ENCODE peak calls at places on chromosome 10, in four cellular contexts. N is Calu3; H is dorsolateral prefrontal cortex; T is stimulated activated CD4-positive, alpha-beta T cell treated with anti-CD3 and anti-CD28 coated beads, Interleukin-1b, Interleukin-23, amount 100 ng/mL, for 1 hour. Z is an unnamed sample.

GRCh38 chr10:62651341-62651740 is 153.2 kb upstream of the ADO start:
- DNase-seq in N (no peak), H (no peak), T (no peak), Z (no peak)

GRCh38 chr10:22630229-22631174 is 83.9 kb downstream of the PIP4K2A start:
- DNase-seq in N (no peak), H (no peak), T (no peak), Z (no peak)

GRCh38 chr10:68261132-68261856 is 29.4 kb upstream of the ATOH7 start:
- DNase-seq in N (no peak), H (no peak), T (no peak), Z (no peak)

GRCh38 chr10:101385866-101386658 is 32.1 kb downstream of the BTRC start:
- DNase-seq in N (no peak), H (no peak), T (no peak), Z (no peak)

GRCh38 chr10:122147731-122148130 is 123.4 kb upstream of the BTBD16 start:
- DNase-seq in N (no peak), H (no peak), T (no peak), Z (no peak)

GRCh38 chr10:51867956-51868355 is 168.6 kb upstream of the CSTF2T start:
- DNase-seq in N (no peak), H (no peak), T (no peak), Z (no peak)

GRCh38 chr10:130018253-130018652 is 54.2 kb upstream of the EBF3 start:
- DNase-seq in N (no peak), H (no peak), T (no peak), Z (no peak)

GRCh38 chr10:17665742-17666141 is 21.8 kb downstream of the STAM start:
- DNase-seq in N (no peak), H (no peak), T (no peak), Z (peak; percentile 80)

GRCh38 chr10:132392811-132393694 is 3.9 kb upstream of the PWWP2B start:
- DNase-seq in N (no peak), H (no peak), T (no peak), Z (peak; percentile 31)

GRCh38 chr10:128062837-128063563 is 63.2 kb downstream of the MKI67 start:
- DNase-seq in N (no peak), H (no peak), T (no peak), Z (no peak)

GRCh38 chr10:32000937-32001336 is 55.3 kb downstream of the KIF5B start:
- DNase-seq in N (no peak), H (no peak), T (no peak), Z (no peak)

GRCh38 chr10:125294109-125294508 is 133.7 kb upstream of the CTBP2 start:
- DNase-seq in N (no peak), H (no peak), T (no peak), Z (no peak)

GRCh38 chr10:36538945-36539586 is 586.3 kb upstream of the ANKRD30A start:
- DNase-seq in N (no peak), H (no peak), T (no peak), Z (peak; percentile 7)

GRCh38 chr10:43078986-43079273 is 2.1 kb downstream of the RET start:
- DNase-seq in N (peak; percentile 60), H (no peak), T (no peak), Z (no peak)

GRCh38 chr10:85934586-85934985 is 432.0 kb downstream of the GRID1 start:
- DNase-seq in N (no peak), H (no peak), T (no peak), Z (no peak)

GRCh38 chr10:86265877-86266259 is 100.7 kb downstream of the GRID1 start:
- DNase-seq in N (no peak), H (no peak), T (no peak), Z (no peak)

GRCh38 chr10:93915603-93916002 is 21.8 kb downstream of the SLC35G1 start:
- DNase-seq in N (no peak), H (no peak), T (no peak), Z (no peak)

GRCh38 chr10:44716470-44716869 is 194.7 kb upstream of the TMEM72 start:
- DNase-seq in N (no peak), H (no peak), T (no peak), Z (no peak)

GRCh38 chr10:89837173-89838001 is 136.0 kb downstream of the KIF20B start:
- DNase-seq in N (peak; percentile 4), H (no peak), T (no peak), Z (no peak)

GRCh38 chr10:555281-555680 is 134.2 kb downstream of the DIP2C start:
- DNase-seq in N (no peak), H (no peak), T (no peak), Z (no peak)

GRCh38 chr10:69974551-69975155 is 78.0 kb upstream of the MACROH2A2 start:
- DNase-seq in N (no peak), H (no peak), T (no peak), Z (peak; percentile 38)

GRCh38 chr10:68756766-68757165 is 35.7 kb downstream of the CCAR1 start:
- DNase-seq in N (no peak), H (no peak), T (no peak), Z (no peak)

GRCh38 chr10:27833792-27834191 is 88.2 kb upstream of the MKX start:
- DNase-seq in N (no peak), H (no peak), T (no peak), Z (no peak)

GRCh38 chr10:42950606-42951485 is 126.0 kb upstream of the RET start:
- DNase-seq in N (no peak), H (no peak), T (no peak), Z (no peak)

GRCh38 chr10:120931423-120931822 is 80.3 kb downstream of the WDR11 start:
- DNase-seq in N (no peak), H (no peak), T (no peak), Z (no peak)

GRCh38 chr10:100357073-100357858 is 10.2 kb downstream of the SCD start:
- DNase-seq in N (no peak), H (no peak), T (no peak), Z (no peak)

GRCh38 chr10:98957801-98958200 is 277.9 kb downstream of the HPSE2 start:
- DNase-seq in N (no peak), H (no peak), T (no peak), Z (no peak)

GRCh38 chr10:67607472-67607871 is 88.5 kb downstream of the CTNNA3 start:
- DNase-seq in N (peak; percentile 17), H (no peak), T (no peak), Z (no peak)

GRCh38 chr10:123014772-123015171 is 6.0 kb downstream of the ACADSB start:
- DNase-seq in N (no peak), H (no peak), T (no peak), Z (no peak)

GRCh38 chr10:93199221-93199681 is 125.6 kb downstream of the CYP26A1 start:
- DNase-seq in N (peak; percentile 51), H (no peak), T (no peak), Z (no peak)

GRCh38 chr10:129098517-129098916 is 368.5 kb upstream of the MGMT start:
- DNase-seq in N (no peak), H (no peak), T (no peak), Z (no peak)